ENCODE peak calls at places on chromosomes 5 and 9, in nine cellular contexts. T, G, K, J, R, B, X, L and E are unnamed samples.

GRCh38 chr9:32378496-32378895 is 5.9 kb upstream of the ACO1 start:
- DNase-seq in T (no peak), G (no peak), K (peak; percentile 64), J (no peak), R (peak; percentile 77), B (peak; percentile 34), X (peak; percentile 79), L (peak; percentile 57), E (no peak)

GRCh38 chr9:112970939-112971338 is 41.1 kb downstream of the ZNF883 start:
- DNase-seq in T (no peak), G (no peak), K (no peak), J (no peak), R (no peak), B (no peak), X (no peak), L (no peak), E (no peak)

GRCh38 chr5:157387683-157388093 is 72.3 kb upstream of the NIPAL4 start:
- DNase-seq in T (no peak), G (no peak), K (peak; percentile 98), J (peak; percentile 69), R (peak; percentile 57), B (peak; percentile 55), X (no peak), L (no peak), E (peak; percentile 64)

GRCh38 chr5:116788851-116789403 is 214.3 kb upstream of the SEMA6A start:
- DNase-seq in T (no peak), G (no peak), K (no peak), J (peak; percentile 18), R (no peak), B (peak; percentile 63), X (no peak), L (no peak), E (no peak)

GRCh38 chr5:123809594-123810172 is 297.7 kb downstream of the CSNK1G3 start:
- DNase-seq in T (no peak), G (peak; percentile 41), K (no peak), J (no peak), R (peak; percentile 50), B (no peak), X (no peak), L (no peak), E (no peak)

GRCh38 chr5:92337772-92338234 is 954.7 kb upstream of the ARRDC3 start:
- DNase-seq in T (no peak), G (no peak), K (peak; percentile 82), J (no peak), R (no peak), B (no peak), X (no peak), L (no peak), E (no peak)

GRCh38 chr5:463952-464351 is 21.0 kb downstream of the EXOC3 start:
- DNase-seq in T (no peak), G (peak; percentile 50), K (no peak), J (no peak), R (no peak), B (no peak), X (no peak), L (no peak), E (peak; percentile 46)

GRCh38 chr5:116573617-116574431 is 799 bp downstream of the SEMA6A start:
- DNase-seq in T (peak; percentile 52), G (peak; percentile 64), K (peak; percentile 8), J (peak; percentile 38), R (peak; percentile 43), B (peak; percentile 13), X (no peak), L (peak; percentile 39), E (no peak)

GRCh38 chr5:112367400-112367799 is 51.7 kb downstream of the EPB41L4A start:
- DNase-seq in T (no peak), G (no peak), K (no peak), J (peak; percentile 22), R (no peak), B (peak; percentile 30), X (no peak), L (no peak), E (peak; percentile 67)
- H3K4me1 ChIP-seq in T (peaks cover 1% of the 10 kb centered on the region), G (peaks cover 3% of the 10 kb centered on the region), K (no peaks in the 10 kb centered on the region), J (no peaks in the 10 kb centered on the region), R (no peaks in the 10 kb centered on the region), B (peaks cover 42% of the 10 kb centered on the region), X (no peaks in the 10 kb centered on the region), L (no peaks in the 10 kb centered on the region), E (no peaks in the 10 kb centered on the region)

DNA sequence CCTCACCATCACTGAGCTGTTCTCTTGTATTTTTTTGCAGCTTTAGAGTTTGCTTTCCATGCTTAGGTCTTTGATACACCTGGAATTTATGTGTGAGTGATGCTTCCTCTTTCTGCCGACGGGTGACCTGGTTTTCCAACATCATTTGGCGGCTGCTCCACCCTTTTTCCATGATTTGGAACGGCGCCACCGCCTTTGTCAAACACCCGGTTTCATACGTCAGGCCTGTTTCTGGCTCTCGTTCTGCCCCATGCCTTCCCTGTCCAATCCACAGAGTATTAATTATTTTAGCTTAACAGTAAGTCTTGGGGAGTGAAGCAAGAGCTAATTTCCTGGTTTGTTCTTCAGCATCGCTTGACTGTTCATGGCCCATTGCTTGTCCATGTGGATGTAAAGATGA is 30.2 kb downstream of the CACNA1B start:
- DNase-seq in T (no peak), G (no peak), K (no peak), J (no peak), R (no peak), B (no peak), X (no peak), L (no peak), E (no peak)
- H3K36me3 ChIP-seq in T (no peaks in the 10 kb centered on the region), G (no peaks in the 10 kb centered on the region), K (no peaks in the 10 kb centered on the region), J (no peaks in the 10 kb centered on the region), R (no peaks in the 10 kb centered on the region), B (no peaks in the 10 kb centered on the region), X (no peaks in the 10 kb centered on the region), L (no peaks in the 10 kb centered on the region), E (no peaks in the 10 kb centered on the region)

GRCh38 chr5:149782018-149782899 is 52.1 kb downstream of the PPARGC1B start:
- DNase-seq in T (peak; percentile 53), G (peak; percentile 64), K (peak; percentile 73), J (no peak), R (no peak), B (peak; percentile 63), X (no peak), L (no peak), E (peak; percentile 52)

GRCh38 chr5:149785341-149785740 is 55.2 kb downstream of the PPARGC1B start:
- DNase-seq in T (no peak), G (peak; percentile 65), K (no peak), J (no peak), R (no peak), B (no peak), X (no peak), L (no peak), E (no peak)

GRCh38 chr5:149780043-149780737 is 50.1 kb downstream of the PPARGC1B start:
- DNase-seq in T (no peak), G (peak; percentile 41), K (no peak), J (no peak), R (no peak), B (no peak), X (no peak), L (no peak), E (no peak)

GRCh38 chr5:149781612-149782011 is 51.5 kb downstream of the PPARGC1B start:
- DNase-seq in T (no peak), G (no peak), K (no peak), J (no peak), R (no peak), B (no peak), X (no peak), L (no peak), E (no peak)

GRCh38 chr5:149782900-149783586 is 52.9 kb downstream of the PPARGC1B start:
- DNase-seq in T (no peak), G (no peak), K (peak; percentile 54), J (no peak), R (no peak), B (no peak), X (no peak), L (no peak), E (no peak)
- H3K4me1 ChIP-seq in T (peaks cover 13% of the 10 kb centered on the region), G (peaks cover 72% of the 10 kb centered on the region), K (no peaks in the 10 kb centered on the region), J (no peaks in the 10 kb centered on the region), R (peaks cover 22% of the 10 kb centered on the region), B (peaks cover 80% of the 10 kb centered on the region), X (peaks cover 35% of the 10 kb centered on the region), L (peaks cover 1% of the 10 kb centered on the region), E (no peaks in the 10 kb centered on the region)

DNA sequence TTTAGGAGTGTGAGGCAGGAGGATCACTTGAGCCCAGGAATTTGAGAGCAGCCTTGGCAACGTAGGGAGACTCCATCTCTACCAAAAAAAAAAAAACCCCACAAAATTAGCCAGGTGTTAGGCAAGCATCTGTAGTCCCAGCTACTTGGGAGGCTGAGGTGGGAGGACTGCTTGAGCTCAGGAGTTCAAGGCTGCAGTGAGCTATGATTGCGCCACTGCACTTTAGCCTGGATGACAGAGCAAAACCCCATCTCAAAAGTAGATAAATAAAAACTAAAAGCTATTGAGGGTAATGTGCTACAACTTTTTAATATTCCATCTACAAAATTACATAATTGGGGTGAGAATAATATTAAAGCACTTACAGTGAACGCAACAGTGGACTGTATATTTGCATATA is 5.9 kb downstream of the BDP1 start:
- DNase-seq in T (no peak), G (no peak), K (no peak), J (no peak), R (no peak), B (no peak), X (no peak), L (no peak), E (no peak)
- H3K36me3 ChIP-seq in T (no peaks in the 10 kb centered on the region), G (peaks cover 3% of the 10 kb centered on the region), K (peaks cover 6% of the 10 kb centered on the region), J (peaks cover 74% of the 10 kb centered on the region), R (no peaks in the 10 kb centered on the region), B (peaks cover 81% of the 10 kb centered on the region), X (peaks cover 6% of the 10 kb centered on the region), L (peaks cover 17% of the 10 kb centered on the region), E (peaks cover 2% of the 10 kb centered on the region)